ENCODE peak calls at places on chromosomes 4 and X, in six cellular contexts. O, L, W, I, R and A are unnamed samples.

GRCh38 chr4:8267077-8267476 is 2.5 kb upstream of the HTRA3 start:
- DNase-seq in O (peak), L (peak), W (peak), I (peak), R (peak), A (peak)

GRCh38 chr4:24862073-24862751 is 50.6 kb downstream of the CCDC149 start:
- DNase-seq in O (no peak), L (no peak), W (no peak), I (no peak), R (no peak), A (no peak)

GRCh38 chr4:8736083-8736825 is 135.4 kb downstream of the HMX1 start:
- DNase-seq in O (no peak), L (no peak), W (no peak), I (no peak), R (no peak), A (no peak)

GRCh38 chr4:149095798-149096197 is 653.6 kb upstream of the NR3C2 start:
- DNase-seq in O (no peak), L (no peak), W (no peak), I (no peak), R (no peak), A (no peak)

GRCh38 chrX:96480081-96480480 is 204.6 kb upstream of the DIAPH2 start:
- DNase-seq in O (peak), L (peak), W (no peak), I (no peak), R (no peak), A (no peak)

GRCh38 chr4:185566972-185567749 is 31.9 kb upstream of the PDLIM3 start:
- DNase-seq in O (peak), L (no peak), W (no peak), I (peak), R (no peak), A (no peak)

GRCh38 chrX:119266364-119266995 is 30.4 kb downstream of the PGRMC1 start:
- DNase-seq in O (peak), L (peak), W (peak), I (peak), R (peak), A (peak)

GRCh38 chrX:81316163-81316562 is 114.3 kb downstream of the SH3BGRL start:
- DNase-seq in O (peak), L (no peak), W (no peak), I (no peak), R (no peak), A (no peak)

GRCh38 chr4:166816901-166817300 is 417.4 kb downstream of the SPOCK3 start:
- DNase-seq in O (no peak), L (no peak), W (no peak), I (peak), R (peak), A (no peak)

GRCh38 chr4:180028682-180029081 is 2214.5 kb upstream of the TENM3 start:
- DNase-seq in O (no peak), L (peak), W (peak), I (peak), R (peak), A (peak)

GRCh38 chr4:137274404-137274803 is 257.9 kb downstream of the PCDH18 start:
- DNase-seq in O (peak), L (no peak), W (no peak), I (peak), R (no peak), A (no peak)

GRCh38 chr4:14289708-14290107 is 662.2 kb upstream of the BOD1L1 start:
- DNase-seq in O (no peak), L (peak), W (no peak), I (no peak), R (no peak), A (no peak)

GRCh38 chr4:6044805-6045204 is 26.6 kb upstream of the C4orf50 start:
- DNase-seq in O (no peak), L (no peak), W (peak), I (no peak), R (no peak), A (peak)

GRCh38 chrX:111244238-111244750 is 26.0 kb downstream of the CAPN6 start:
- DNase-seq in O (peak), L (peak), W (peak), I (peak), R (peak), A (peak)

GRCh38 chrX:68710870-68711576 is 63.6 kb downstream of the STARD8 start:
- DNase-seq in O (peak), L (peak), W (peak), I (peak), R (peak), A (peak)

GRCh38 chr4:99827857-99828256 is 11.2 kb downstream of the DAPP1 start:
- DNase-seq in O (no peak), L (no peak), W (no peak), I (no peak), R (no peak), A (no peak)

GRCh38 chr4:156193800-156194199 is 240.1 kb upstream of the CTSO start:
- DNase-seq in O (no peak), L (no peak), W (no peak), I (no peak), R (no peak), A (no peak)

GRCh38 chrX:139692908-139693307 is 15.1 kb downstream of the MCF2 start:
- DNase-seq in O (peak), L (no peak), W (no peak), I (no peak), R (no peak), A (no peak)

GRCh38 chr4:175421506-175421905 is 390.6 kb downstream of the GPM6A start:
- DNase-seq in O (peak), L (peak), W (no peak), I (peak), R (no peak), A (no peak)

GRCh38 chr4:118279920-118280432 is 72.8 kb downstream of the PRSS12 start:
- DNase-seq in O (no peak), L (no peak), W (no peak), I (no peak), R (no peak), A (no peak)

GRCh38 chrX:134251241-134251640 is 14.3 kb downstream of the CCDC160 start:
- DNase-seq in O (no peak), L (no peak), W (no peak), I (no peak), R (no peak), A (no peak)

GRCh38 chrX:27307546-27307945 is 155.6 kb downstream of the PPP4R3C start:
- DNase-seq in O (no peak), L (no peak), W (no peak), I (no peak), R (no peak), A (no peak)

GRCh38 chrX:39724544-39724943 is 373.2 kb downstream of the BCOR start:
- DNase-seq in O (no peak), L (no peak), W (no peak), I (no peak), R (no peak), A (no peak)

GRCh38 chr4:117479673-117480072 is 394.3 kb upstream of the TRAM1L1 start:
- DNase-seq in O (no peak), L (no peak), W (no peak), I (no peak), R (no peak), A (no peak)

GRCh38 chr4:48493485-48494100 is 3.5 kb downstream of the ZAR1 start:
- DNase-seq in O (no peak), L (no peak), W (no peak), I (no peak), R (no peak), A (no peak)

GRCh38 chr4:30950737-30951136 is 230.6 kb downstream of the PCDH7 start:
- DNase-seq in O (no peak), L (peak), W (no peak), I (peak), R (peak), A (no peak)

GRCh38 chr4:102868153-102868781 is 525 bp upstream of the CISD2 start:
- DNase-seq in O (no peak), L (no peak), W (no peak), I (no peak), R (no peak), A (no peak)

GRCh38 chr4:126790633-126791032 is 842.1 kb upstream of the INTU start:
- DNase-seq in O (peak), L (no peak), W (no peak), I (no peak), R (no peak), A (no peak)

GRCh38 chr4:186039697-186040096 is 29.3 kb upstream of the TLR3 start:
- DNase-seq in O (no peak), L (peak), W (no peak), I (no peak), R (no peak), A (peak)

GRCh38 chrX:154399527-154400368 is 1.6 kb downstream of the RPL10 start:
- DNase-seq in O (no peak), L (no peak), W (no peak), I (no peak), R (no peak), A (no peak)

GRCh38 chr4:147581601-147582350 is 35.4 kb upstream of the TMEM184C start:
- DNase-seq in O (peak), L (peak), W (no peak), I (no peak), R (no peak), A (no peak)

GRCh38 chr4:151930372-151930771 is 169.6 kb upstream of the GATB start:
- DNase-seq in O (no peak), L (no peak), W (no peak), I (no peak), R (no peak), A (no peak)

GRCh38 chr4:39464886-39465501 is 6.1 kb downstream of the LIAS start:
- DNase-seq in O (peak), L (peak), W (no peak), I (peak), R (peak), A (no peak)

GRCh38 chrX:6898371-6898770 is 249.1 kb upstream of the STS start:
- DNase-seq in O (no peak), L (no peak), W (no peak), I (no peak), R (no peak), A (no peak)

GRCh38 chr4:138259801-138260200 is 17.7 kb upstream of the SLC7A11 start:
- DNase-seq in O (peak), L (peak), W (no peak), I (peak), R (peak), A (no peak)

GRCh38 chr4:114229721-114230120 is 250.3 kb upstream of the ARSJ start:
- DNase-seq in O (no peak), L (no peak), W (no peak), I (no peak), R (no peak), A (no peak)

GRCh38 chr4:7291372-7292135 is 99.2 kb downstream of the SORCS2 start:
- DNase-seq in O (no peak), L (no peak), W (no peak), I (no peak), R (no peak), A (no peak)

GRCh38 chr4:3862640-3863420 is 96.6 kb downstream of the ADRA2C start:
- DNase-seq in O (no peak), L (no peak), W (peak), I (no peak), R (no peak), A (peak)

GRCh38 chrX:45769919-45770582 is 569.4 kb upstream of the DIPK2B start:
- DNase-seq in O (peak), L (peak), W (peak), I (peak), R (no peak), A (no peak)

GRCh38 chrX:45774961-45775360 is 574.3 kb upstream of the DIPK2B start:
- DNase-seq in O (peak), L (peak), W (no peak), I (no peak), R (no peak), A (no peak)

GRCh38 chrX:45771560-45772340 is 571.1 kb upstream of the DIPK2B start:
- DNase-seq in O (peak), L (peak), W (no peak), I (no peak), R (no peak), A (no peak)

GRCh38 chrX:45768666-45769065 is 568.0 kb upstream of the DIPK2B start:
- DNase-seq in O (peak), L (no peak), W (no peak), I (no peak), R (no peak), A (no peak)

DNA sequence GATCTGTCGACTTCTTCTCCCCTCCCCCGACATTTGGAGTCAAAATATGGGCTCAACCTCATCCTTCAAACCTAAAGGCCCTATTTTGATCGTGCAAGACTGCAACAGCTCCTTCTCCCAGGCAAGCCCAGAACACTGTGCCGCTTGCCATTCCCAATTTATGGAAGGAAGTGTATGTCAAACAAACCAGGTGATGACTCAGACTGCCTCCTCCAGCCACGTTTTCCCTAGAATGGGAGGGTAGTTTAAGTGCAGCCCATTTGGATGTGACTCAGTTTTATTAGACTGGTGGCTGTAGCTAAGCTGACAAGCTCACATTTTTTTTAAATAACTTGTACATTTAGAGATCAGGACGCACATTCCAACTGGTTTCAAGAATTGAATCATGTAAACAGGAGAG is 570.4 kb upstream of the DIPK2B start:
- DNase-seq in O (peak), L (peak), W (no peak), I (peak), R (peak), A (no peak)
- H3K4me2 ChIP-seq in O (peak), L (peak), W (no peak), I (peak), R (peak), A (peak)

GRCh38 chrX:123731987-123732678 is 719 bp downstream of the THOC2 start:
- DNase-seq in O (peak), L (peak), W (peak), I (peak), R (no peak), A (peak)
- TF ChIP-seq EZH2phosphoT487 in O (no peak), L (no peak), W (no peak), I (no peak), R (no peak), A (no peak)

GRCh38 chrX:22795680-22796079 is 204.1 kb upstream of the DDX53 start:
- DNase-seq in O (no peak), L (peak), W (no peak), I (no peak), R (no peak), A (no peak)

GRCh38 chrX:22800806-22801205 is 199.0 kb upstream of the DDX53 start:
- DNase-seq in O (peak), L (peak), W (no peak), I (no peak), R (no peak), A (no peak)

GRCh38 chrX:22803353-22803752 is 196.4 kb upstream of the DDX53 start:
- DNase-seq in O (no peak), L (no peak), W (no peak), I (no peak), R (no peak), A (no peak)

DNA sequence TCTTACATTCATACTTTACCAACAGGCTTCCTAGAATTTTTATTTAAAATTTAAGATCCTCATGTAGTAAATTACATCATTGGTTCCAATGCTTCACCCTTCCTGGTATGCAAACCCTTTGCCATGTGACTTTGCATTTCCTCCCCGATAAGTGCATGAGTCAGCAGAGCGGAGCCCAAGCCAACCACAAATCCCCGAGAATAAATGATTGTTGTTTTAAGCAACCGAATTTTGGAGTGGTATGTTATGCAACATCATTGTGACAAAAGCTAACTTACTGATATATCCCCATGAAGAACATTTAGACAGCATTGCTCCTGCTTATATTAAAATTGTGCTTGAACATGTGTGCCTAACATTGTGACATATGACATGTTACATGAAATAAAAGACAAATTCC is 199.4 kb upstream of the DDX53 start:
- DNase-seq in O (peak), L (peak), W (no peak), I (peak), R (no peak), A (peak)
- H3K4me2 ChIP-seq in O (peak), L (peak), W (no peak), I (no peak), R (peak), A (no peak)

DNA sequence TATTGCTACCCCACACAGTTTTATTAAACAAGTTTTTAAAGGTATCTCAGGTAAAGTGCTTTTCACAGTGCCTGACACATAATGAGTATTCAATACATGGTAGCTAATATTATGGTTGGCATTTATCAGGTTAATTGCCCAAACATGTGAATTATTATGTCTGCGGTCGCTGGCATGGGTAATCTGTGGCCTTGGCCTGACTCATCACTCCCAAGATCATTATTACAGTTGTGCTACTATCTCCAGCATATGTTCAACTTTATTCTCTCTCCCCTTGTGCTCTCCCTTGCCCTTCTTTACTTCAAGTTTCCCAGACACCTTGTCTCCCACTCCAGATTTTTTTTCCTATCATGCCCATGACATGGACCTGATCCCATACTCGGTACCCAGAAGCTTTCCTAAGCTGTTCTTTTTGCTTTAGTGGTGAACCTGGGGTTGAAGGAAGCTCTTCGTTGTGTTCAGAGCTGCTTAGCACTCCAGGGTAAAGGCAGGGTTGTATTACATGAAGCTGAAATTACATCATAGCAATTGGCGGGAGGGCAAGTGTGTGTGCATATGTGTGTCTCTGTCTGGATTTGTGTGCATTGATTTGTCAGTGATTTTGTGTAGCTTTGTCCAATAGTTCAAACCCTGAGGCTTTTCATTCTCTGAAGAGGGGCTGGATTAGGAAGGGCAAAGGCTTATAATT is 176.5 kb upstream of the NRK start:
- DNase-seq in O (no peak), L (peak), W (no peak), I (no peak), R (no peak), A (no peak)
- TF ChIP-seq EZH2phosphoT487 in O (no peak), L (no peak), W (no peak), I (no peak), R (no peak), A (no peak)

GRCh38 chr4:89216866-89217265 is 90.7 kb downstream of the GPRIN3 start:
- DNase-seq in O (no peak), L (no peak), W (no peak), I (no peak), R (no peak), A (no peak)
- H3K4me2 ChIP-seq in O (no peak), L (no peak), W (no peak), I (no peak), R (no peak), A (no peak)

DNA sequence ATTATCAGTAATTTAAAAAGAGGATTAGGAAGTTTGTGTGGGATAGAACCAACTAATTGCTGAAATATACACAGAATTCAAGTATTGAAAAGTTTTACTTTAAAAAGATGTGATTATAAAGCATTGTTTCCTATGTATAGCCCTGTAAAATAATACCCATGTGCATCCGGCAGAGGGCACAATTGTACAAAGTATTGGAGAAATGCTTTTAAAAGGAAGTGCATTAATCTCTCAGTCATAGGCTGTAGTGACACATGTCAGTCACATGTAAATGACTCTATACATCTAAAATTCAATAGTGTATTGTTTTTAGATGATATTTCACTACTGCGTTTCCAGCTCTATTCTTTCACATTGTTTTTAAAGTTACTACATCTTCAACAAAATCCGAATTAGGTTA is 9.7 kb upstream of the GEMIN8 start:
- DNase-seq in O (peak), L (peak), W (peak), I (peak), R (no peak), A (peak)
- TF ChIP-seq EZH2phosphoT487 in O (no peak), L (no peak), W (no peak), I (no peak), R (no peak), A (no peak)

GRCh38 chrX:150768580-150769190 is 75.5 kb downstream of the MTMR1 start:
- DNase-seq in O (no peak), L (no peak), W (no peak), I (no peak), R (no peak), A (no peak)
- H3K4me2 ChIP-seq in O (no peak), L (no peak), W (no peak), I (no peak), R (no peak), A (no peak)

DNA sequence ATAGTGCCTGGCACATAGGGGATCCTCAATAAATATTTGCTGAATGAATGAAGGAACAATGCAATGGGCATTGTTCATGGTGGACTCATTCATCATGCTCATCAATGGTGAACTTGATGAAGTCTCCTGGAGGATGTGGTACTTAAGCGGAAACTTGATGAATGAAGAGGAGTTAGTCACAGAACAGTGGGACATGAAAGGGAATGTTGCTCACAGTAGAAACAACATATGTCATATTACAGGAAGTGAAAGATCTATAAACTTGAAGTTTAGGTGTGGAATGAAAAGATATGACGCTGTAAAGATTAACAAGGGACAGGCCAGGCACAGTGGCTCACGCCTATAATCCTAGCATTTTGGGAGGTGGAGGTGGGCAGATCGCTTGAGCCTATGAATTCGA is 224.1 kb downstream of the PPP3CA start:
- DNase-seq in O (no peak), L (peak), W (no peak), I (no peak), R (peak), A (no peak)
- TF ChIP-seq EZH2phosphoT487 in O (no peak), L (no peak), W (no peak), I (no peak), R (no peak), A (no peak)